ENCODE peak calls at places on chromosomes 2 and 18, in five cellular contexts. One of them, this sample, is unnamed.

GRCh38 chr2:120108049-120108448 is 95.2 kb downstream of the EPB41L5 start:
- DNase-seq in stomach: peak
- DNase-seq in breast epithelium: peak
- DNase-seq in H1: no peak
- DNase-seq in GM12878: no peak
- DNase-seq in this sample: peak

GRCh38 chr2:17573806-17574175 is 33.3 kb downstream of the VSNL1 start:
- DNase-seq in breast epithelium: no peak
- DNase-seq in stomach: no peak
- DNase-seq in H1: no peak
- DNase-seq in GM12878: no peak
- DNase-seq in this sample: no peak

GRCh38 chr2:150063432-150063889 is 424.0 kb downstream of the RND3 start:
- DNase-seq in breast epithelium: no peak
- DNase-seq in GM12878: no peak
- DNase-seq in H1: no peak
- DNase-seq in stomach: no peak
- DNase-seq in this sample: no peak

GRCh38 chr2:52879561-52879960 is 888.0 kb upstream of the CHAC2 start:
- DNase-seq in breast epithelium: no peak
- DNase-seq in H1: no peak
- DNase-seq in stomach: no peak
- DNase-seq in GM12878: no peak
- DNase-seq in this sample: no peak

GRCh38 chr2:170255971-170256370 is 78.0 kb downstream of the MYO3B start:
- DNase-seq in breast epithelium: no peak
- DNase-seq in stomach: no peak
- DNase-seq in H1: no peak
- DNase-seq in GM12878: no peak
- DNase-seq in this sample: no peak

GRCh38 chr2:95297639-95298395 is 670 bp downstream of the KCNIP3 start:
- DNase-seq in breast epithelium: no peak
- DNase-seq in H1: no peak
- DNase-seq in GM12878: no peak
- DNase-seq in stomach: no peak
- DNase-seq in this sample: no peak

GRCh38 chr18:7366597-7366996 is 135.7 kb downstream of the LRRC30 start:
- DNase-seq in GM12878: no peak
- DNase-seq in stomach: no peak
- DNase-seq in H1: no peak
- DNase-seq in breast epithelium: no peak
- DNase-seq in this sample: no peak

GRCh38 chr2:68727698-68728375 is 6.8 kb upstream of the ARHGAP25 start:
- DNase-seq in stomach: no peak
- DNase-seq in GM12878: no peak
- DNase-seq in breast epithelium: no peak
- DNase-seq in H1: no peak
- DNase-seq in this sample: no peak

GRCh38 chr2:217482343-217482742 is 520.5 kb downstream of the TNS1 start:
- DNase-seq in H1: no peak
- DNase-seq in stomach: no peak
- DNase-seq in GM12878: no peak
- DNase-seq in breast epithelium: no peak
- DNase-seq in this sample: no peak

GRCh38 chr2:74675090-74675489 is 21.0 kb downstream of the SEMA4F start:
- DNase-seq in breast epithelium: no peak
- DNase-seq in GM12878: no peak
- DNase-seq in stomach: no peak
- DNase-seq in H1: peak
- DNase-seq in this sample: no peak

GRCh38 chr18:51513525-51513924 is 316.0 kb upstream of the MEX3C start:
- DNase-seq in breast epithelium: no peak
- DNase-seq in stomach: no peak
- DNase-seq in H1: no peak
- DNase-seq in GM12878: no peak
- DNase-seq in this sample: no peak

GRCh38 chr2:186456941-186457340 is 29.1 kb upstream of the ZC3H15 start:
- DNase-seq in GM12878: no peak
- DNase-seq in stomach: no peak
- DNase-seq in H1: no peak
- DNase-seq in breast epithelium: no peak
- DNase-seq in this sample: no peak

GRCh38 chr2:5195636-5196035 is 496.5 kb upstream of the SOX11 start:
- DNase-seq in stomach: no peak
- DNase-seq in GM12878: no peak
- DNase-seq in breast epithelium: no peak
- DNase-seq in H1: no peak
- DNase-seq in this sample: no peak

DNA sequence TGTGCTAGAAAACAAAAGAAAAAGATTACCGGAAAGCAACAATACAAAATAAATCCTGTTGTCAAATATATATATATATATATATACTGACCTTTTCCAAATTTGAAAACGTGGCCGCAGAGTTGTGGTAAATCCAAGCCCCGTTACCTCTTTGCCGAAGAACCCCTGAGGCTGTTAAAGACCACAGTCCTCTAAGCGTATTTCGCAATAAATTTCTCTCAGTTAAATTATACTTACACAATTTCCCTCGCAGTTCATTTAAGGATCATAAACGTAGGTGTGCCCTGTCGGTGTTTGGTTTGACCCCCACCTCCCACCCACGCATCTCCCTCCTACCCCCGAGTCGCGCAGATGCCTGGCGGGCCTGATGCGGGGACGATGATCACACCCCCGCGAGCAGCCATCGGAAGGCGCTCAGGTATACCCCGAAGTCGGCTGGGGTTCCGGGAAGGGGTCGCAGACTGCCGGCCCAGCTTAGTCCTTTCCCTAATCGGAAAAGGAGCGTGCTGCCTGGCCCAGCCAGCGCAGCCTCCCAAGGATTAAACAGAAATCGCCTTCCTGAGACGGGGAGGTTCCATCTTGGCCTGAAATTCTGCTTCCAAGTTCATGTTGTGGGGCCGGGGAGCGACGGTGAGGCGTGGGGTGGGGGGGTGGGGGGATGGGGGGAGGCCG is 2.9 kb upstream of the MEIS1 start:
- DNase-seq in H1: no peak
- DNase-seq in breast epithelium: no peak
- DNase-seq in stomach: no peak
- DNase-seq in GM12878: no peak
- DNase-seq in this sample: no peak
- H3K4me3 ChIP-seq in H1: peak
- H3K4me3 ChIP-seq in breast epithelium: peak
- H3K4me3 ChIP-seq in stomach: peak
- H3K4me3 ChIP-seq in GM12878: no peak
- H3K4me3 ChIP-seq in this sample: no peak

DNA sequence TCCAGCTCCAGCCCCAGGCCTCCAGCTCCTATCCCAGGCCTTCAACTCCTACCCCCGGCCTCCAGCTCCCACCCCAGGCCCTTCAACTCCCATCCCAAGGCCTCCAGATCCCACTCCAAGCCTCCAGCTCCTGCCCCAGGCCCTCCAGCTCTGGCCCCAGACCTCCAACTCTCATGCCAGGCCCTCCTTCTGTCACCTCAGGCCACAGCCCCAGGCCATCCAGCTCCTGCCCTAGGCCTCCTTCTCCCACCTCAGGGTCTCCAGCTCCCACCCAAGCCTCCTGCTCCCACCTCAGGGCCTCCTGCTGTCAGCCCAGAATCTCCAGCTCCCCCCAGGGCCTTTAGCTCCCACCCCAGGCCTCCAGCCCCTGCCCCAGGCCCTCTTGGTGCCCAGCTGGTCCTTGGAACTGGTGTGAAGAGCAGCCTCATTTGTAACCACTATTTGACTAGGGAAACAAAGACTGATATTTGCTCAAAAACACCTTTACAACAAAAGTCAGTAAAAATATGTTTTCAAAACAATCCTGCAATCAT is 67.8 kb upstream of the SALL3 start:
- DNase-seq in H1: peak
- DNase-seq in stomach: no peak
- DNase-seq in breast epithelium: no peak
- DNase-seq in GM12878: no peak
- DNase-seq in this sample: no peak
- TF ChIP-seq POLR2AphosphoS5 in H1: no peak
- TF ChIP-seq POLR2AphosphoS5 in stomach: no peak
- TF ChIP-seq POLR2AphosphoS5 in breast epithelium: no peak
- TF ChIP-seq POLR2AphosphoS5 in GM12878: no peak
- TF ChIP-seq POLR2AphosphoS5 in this sample: no peak

GRCh38 chr2:188291617-188292445 is at the start of gene GULP1:
- DNase-seq in breast epithelium: peak
- DNase-seq in GM12878: no peak
- DNase-seq in H1: peak
- DNase-seq in stomach: peak
- DNase-seq in this sample: peak

GRCh38 chr2:188294547-188294946 is 2.9 kb downstream of the GULP1 start:
- DNase-seq in stomach: no peak
- DNase-seq in GM12878: no peak
- DNase-seq in H1: no peak
- DNase-seq in breast epithelium: no peak
- DNase-seq in this sample: no peak

GRCh38 chr2:188292446-188293239 is 969 bp downstream of the GULP1 start:
- DNase-seq in breast epithelium: peak
- DNase-seq in GM12878: no peak
- DNase-seq in H1: peak
- DNase-seq in stomach: peak
- DNase-seq in this sample: peak

GRCh38 chr2:188295067-188295685 is 3.5 kb downstream of the GULP1 start:
- DNase-seq in H1: no peak
- DNase-seq in GM12878: no peak
- DNase-seq in stomach: no peak
- DNase-seq in breast epithelium: no peak
- DNase-seq in this sample: no peak

DNA sequence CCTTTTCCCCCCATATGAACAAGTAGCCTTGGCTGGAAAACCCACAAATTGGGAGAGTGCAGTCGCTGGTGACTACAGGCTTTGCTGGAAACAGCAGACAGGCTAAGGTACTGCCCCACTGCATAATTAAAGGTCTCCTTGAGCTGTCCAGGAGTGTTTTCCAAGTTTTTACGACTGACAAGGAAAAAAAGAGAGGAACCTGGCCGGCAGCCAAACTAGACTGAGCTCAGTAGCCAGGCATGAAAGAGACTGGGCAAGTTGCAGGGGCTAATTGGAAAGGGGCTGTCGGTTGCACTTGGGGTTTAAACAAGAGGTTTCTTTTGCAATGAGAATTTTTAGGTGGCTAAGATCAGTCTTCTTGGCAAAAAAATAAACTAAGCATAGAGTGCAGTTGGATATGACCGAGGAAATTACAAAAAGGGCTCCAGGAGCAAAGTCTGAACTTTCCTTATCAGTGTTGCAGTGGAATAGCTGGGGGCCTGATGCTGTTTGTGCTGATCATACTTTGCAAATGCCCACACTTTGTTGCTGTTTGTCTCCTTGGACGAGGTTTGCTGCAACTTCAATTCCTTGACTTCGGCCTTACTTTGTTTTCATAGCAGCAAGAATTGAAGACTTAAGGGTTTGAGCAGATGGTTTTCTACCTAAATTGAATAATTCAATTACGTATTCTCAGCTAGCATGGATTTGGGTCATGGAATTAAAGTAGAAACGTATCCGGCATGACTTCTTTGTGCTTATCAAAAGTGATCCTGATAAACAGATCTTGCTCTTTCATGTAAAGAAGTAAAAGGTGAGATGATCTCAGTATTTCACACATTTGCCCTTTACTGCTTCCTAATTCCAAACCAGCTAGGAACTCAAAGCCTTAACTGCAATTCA is 2.2 kb downstream of the GULP1 start:
- DNase-seq in GM12878: no peak
- DNase-seq in H1: no peak
- DNase-seq in stomach: peak
- DNase-seq in breast epithelium: peak
- DNase-seq in this sample: peak
- H3K27ac ChIP-seq in GM12878: no peak
- H3K27ac ChIP-seq in H1: peak
- H3K27ac ChIP-seq in stomach: peak
- H3K27ac ChIP-seq in breast epithelium: peak
- H3K27ac ChIP-seq in this sample: peak

DNA sequence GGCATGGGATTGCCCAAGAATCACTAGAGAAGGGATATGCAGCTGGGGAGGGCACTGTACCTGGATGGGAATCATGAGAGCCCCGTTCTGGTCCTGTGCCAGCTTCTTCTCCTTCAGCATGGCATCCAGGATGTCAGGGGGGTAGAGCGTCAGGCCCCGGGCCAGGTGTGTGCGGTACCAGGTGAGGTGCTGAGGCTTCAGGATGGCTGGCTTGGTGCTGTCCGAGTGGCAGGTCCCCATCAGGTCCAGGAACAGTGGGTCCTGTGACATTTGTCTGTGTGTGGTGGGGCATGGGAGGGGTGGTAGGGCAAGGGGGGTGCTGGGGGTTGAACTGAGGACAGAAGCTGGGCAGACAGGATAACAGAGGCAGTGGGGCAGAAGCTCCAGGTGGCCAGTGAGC is 13.2 kb downstream of the CFAP65 start:
- DNase-seq in breast epithelium: no peak
- DNase-seq in stomach: no peak
- DNase-seq in H1: no peak
- DNase-seq in GM12878: no peak
- DNase-seq in this sample: no peak
- H3K4me3 ChIP-seq in breast epithelium: no peak
- H3K4me3 ChIP-seq in stomach: no peak
- H3K4me3 ChIP-seq in H1: no peak
- H3K4me3 ChIP-seq in GM12878: no peak
- H3K4me3 ChIP-seq in this sample: no peak

DNA sequence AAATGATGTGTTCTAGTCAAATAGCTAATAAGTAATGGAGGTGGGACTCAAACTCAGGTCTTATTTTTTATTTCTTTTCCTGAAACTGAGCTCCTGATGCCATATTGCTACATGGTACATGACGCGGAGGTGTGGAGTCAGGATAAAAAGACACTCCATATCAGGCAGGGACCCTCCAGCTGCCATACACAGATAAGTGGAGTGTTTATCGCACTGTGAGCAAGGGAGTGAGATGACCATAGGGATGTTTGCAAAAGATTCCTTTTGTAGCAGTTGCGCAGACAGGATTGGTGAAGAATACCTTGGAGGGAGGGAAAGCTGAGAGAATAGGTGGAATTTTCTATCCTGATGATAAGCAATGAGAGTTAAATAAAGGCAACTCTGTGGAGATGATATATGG is 657.2 kb downstream of the RNF144A start:
- DNase-seq in H1: no peak
- DNase-seq in GM12878: no peak
- DNase-seq in stomach: no peak
- DNase-seq in breast epithelium: no peak
- DNase-seq in this sample: no peak
- TF ChIP-seq POLR2AphosphoS5 in H1: no peak
- TF ChIP-seq POLR2AphosphoS5 in GM12878: no peak
- TF ChIP-seq POLR2AphosphoS5 in stomach: no peak
- TF ChIP-seq POLR2AphosphoS5 in breast epithelium: no peak
- TF ChIP-seq POLR2AphosphoS5 in this sample: no peak

This sample was measured in transverse colon.